ENCODE peak calls at places on chromosomes 2 and 18, in four cellular contexts. One of them, this sample, is unnamed.

GRCh38 chr2:46942143-46942526 is 26.5 kb upstream of the MCFD2 start:
- DNase-seq in GM12878: no peak
- DNase-seq in H1: no peak
- DNase-seq in HepG2: no peak
- DNase-seq in this sample: no peak

GRCh38 chr18:43620936-43621335 is 343.6 kb upstream of the SYT4 start:
- DNase-seq in GM12878: no peak
- DNase-seq in H1: no peak
- DNase-seq in HepG2: peak
- DNase-seq in this sample: peak

GRCh38 chr2:30267161-30267568 is 35.8 kb downstream of the LBH start:
- DNase-seq in H1: no peak
- DNase-seq in GM12878: no peak
- DNase-seq in HepG2: no peak
- DNase-seq in this sample: no peak

GRCh38 chr2:47653036-47653435 is 129.9 kb upstream of the MSH6 start:
- DNase-seq in GM12878: no peak
- DNase-seq in H1: no peak
- DNase-seq in HepG2: no peak
- DNase-seq in this sample: no peak

GRCh38 chr18:46373787-46374186 is 269.6 kb downstream of the HAUS1 start:
- DNase-seq in HepG2: no peak
- DNase-seq in GM12878: no peak
- DNase-seq in H1: no peak
- DNase-seq in this sample: no peak

GRCh38 chr2:169131587-169132512 is 62.5 kb downstream of the DHRS9 start:
- DNase-seq in HepG2: peak
- DNase-seq in GM12878: peak
- DNase-seq in H1: no peak
- DNase-seq in this sample: no peak

GRCh38 chr2:32559136-32559535 is 68.7 kb upstream of the TTC27 start:
- DNase-seq in H1: no peak
- DNase-seq in HepG2: no peak
- DNase-seq in GM12878: no peak
- DNase-seq in this sample: no peak

GRCh38 chr2:229129738-229130371 is 141.2 kb downstream of the PID1 start:
- DNase-seq in H1: no peak
- DNase-seq in GM12878: no peak
- DNase-seq in HepG2: no peak
- DNase-seq in this sample: no peak

GRCh38 chr2:233451950-233452349 is 97.7 kb downstream of the DGKD start:
- DNase-seq in HepG2: no peak
- DNase-seq in H1: no peak
- DNase-seq in GM12878: no peak
- DNase-seq in this sample: no peak

GRCh38 chr2:235406420-235406819 is 87.4 kb upstream of the AGAP1 start:
- DNase-seq in HepG2: no peak
- DNase-seq in H1: no peak
- DNase-seq in GM12878: no peak
- DNase-seq in this sample: no peak
- TF ChIP-seq SUZ12 in HepG2: no peak
- TF ChIP-seq SUZ12 in H1: no peak
- TF ChIP-seq SUZ12 in GM12878: no peak
- TF ChIP-seq SUZ12 in this sample: no peak

GRCh38 chr2:97675714-97676113 is 6.2 kb downstream of the C2orf92 start:
- DNase-seq in GM12878: no peak
- DNase-seq in HepG2: no peak
- DNase-seq in H1: no peak
- DNase-seq in this sample: peak
- H3K9ac ChIP-seq in GM12878: no peak
- H3K9ac ChIP-seq in HepG2: no peak
- H3K9ac ChIP-seq in H1: no peak
- H3K9ac ChIP-seq in this sample: no peak

GRCh38 chr2:176435691-176436215 is 166.5 kb downstream of the MTX2 start:
- DNase-seq in HepG2: no peak
- DNase-seq in H1: no peak
- DNase-seq in GM12878: no peak
- DNase-seq in this sample: no peak
- TF ChIP-seq YY1 in HepG2: no peak
- TF ChIP-seq YY1 in H1: no peak
- TF ChIP-seq YY1 in GM12878: no peak
- TF ChIP-seq YY1 in this sample: no peak

GRCh38 chr2:38427936-38428335 is 50.9 kb upstream of the ATL2 start:
- DNase-seq in H1: no peak
- DNase-seq in GM12878: no peak
- DNase-seq in HepG2: no peak
- DNase-seq in this sample: no peak

GRCh38 chr2:38430603-38431002 is 53.5 kb upstream of the ATL2 start:
- DNase-seq in HepG2: no peak
- DNase-seq in H1: no peak
- DNase-seq in GM12878: no peak
- DNase-seq in this sample: no peak

GRCh38 chr2:38427053-38427452 is 50.0 kb upstream of the ATL2 start:
- DNase-seq in HepG2: no peak
- DNase-seq in H1: no peak
- DNase-seq in GM12878: no peak
- DNase-seq in this sample: no peak

GRCh38 chr2:38430196-38430595 is 53.1 kb upstream of the ATL2 start:
- DNase-seq in H1: no peak
- DNase-seq in HepG2: no peak
- DNase-seq in GM12878: no peak
- DNase-seq in this sample: no peak

DNA sequence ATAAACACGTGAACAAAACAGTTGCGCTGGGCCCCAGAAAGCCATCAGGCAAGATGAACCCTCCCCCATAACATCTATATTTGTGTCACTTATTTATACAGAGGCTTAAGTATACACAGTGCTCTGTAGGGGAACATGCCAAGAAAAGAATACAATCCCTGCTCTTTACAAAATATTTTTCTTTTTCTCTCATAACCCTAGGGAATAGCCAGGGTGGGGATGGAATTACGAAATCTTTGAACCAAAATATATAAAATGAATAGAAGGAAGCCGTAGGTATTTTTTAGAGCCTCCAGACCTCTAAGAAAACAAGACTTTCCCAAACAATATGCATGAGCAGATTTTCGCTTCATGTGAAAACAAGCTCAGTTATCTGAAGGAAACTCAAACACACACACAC is 51.9 kb upstream of the ATL2 start:
- DNase-seq in GM12878: no peak
- DNase-seq in HepG2: no peak
- DNase-seq in H1: no peak
- DNase-seq in this sample: no peak
- TF ChIP-seq SUZ12 in GM12878: no peak
- TF ChIP-seq SUZ12 in HepG2: no peak
- TF ChIP-seq SUZ12 in H1: no peak
- TF ChIP-seq SUZ12 in this sample: no peak

DNA sequence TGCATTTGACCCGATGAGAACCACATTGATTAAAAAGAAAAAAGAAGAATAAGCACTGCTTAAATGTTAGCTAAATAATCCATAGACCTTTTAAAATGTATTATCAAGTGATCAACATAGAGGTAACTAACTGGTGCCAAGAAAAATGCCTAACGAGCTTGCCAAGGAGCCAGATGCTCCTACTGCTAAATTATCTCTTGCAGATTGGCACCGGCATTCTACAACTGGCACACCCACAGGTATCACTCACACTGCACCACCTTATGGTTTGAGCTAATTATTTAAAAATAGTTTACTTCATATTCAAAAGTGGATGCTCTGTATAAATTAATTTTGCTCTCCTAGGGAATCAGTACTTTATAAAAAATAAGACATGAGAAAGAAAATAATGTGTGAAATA is 341.5 kb upstream of the CDH7 start:
- DNase-seq in GM12878: no peak
- DNase-seq in HepG2: no peak
- DNase-seq in H1: no peak
- DNase-seq in this sample: no peak
- H3K9ac ChIP-seq in GM12878: no peak
- H3K9ac ChIP-seq in HepG2: no peak
- H3K9ac ChIP-seq in H1: no peak
- H3K9ac ChIP-seq in this sample: no peak

GRCh38 chr2:235966932-235967331 is 201.3 kb downstream of the GBX2 start:
- DNase-seq in HepG2: no peak
- DNase-seq in H1: no peak
- DNase-seq in GM12878: no peak
- DNase-seq in this sample: no peak
- TF ChIP-seq YY1 in HepG2: no peak
- TF ChIP-seq YY1 in H1: no peak
- TF ChIP-seq YY1 in GM12878: no peak
- TF ChIP-seq YY1 in this sample: no peak

DNA sequence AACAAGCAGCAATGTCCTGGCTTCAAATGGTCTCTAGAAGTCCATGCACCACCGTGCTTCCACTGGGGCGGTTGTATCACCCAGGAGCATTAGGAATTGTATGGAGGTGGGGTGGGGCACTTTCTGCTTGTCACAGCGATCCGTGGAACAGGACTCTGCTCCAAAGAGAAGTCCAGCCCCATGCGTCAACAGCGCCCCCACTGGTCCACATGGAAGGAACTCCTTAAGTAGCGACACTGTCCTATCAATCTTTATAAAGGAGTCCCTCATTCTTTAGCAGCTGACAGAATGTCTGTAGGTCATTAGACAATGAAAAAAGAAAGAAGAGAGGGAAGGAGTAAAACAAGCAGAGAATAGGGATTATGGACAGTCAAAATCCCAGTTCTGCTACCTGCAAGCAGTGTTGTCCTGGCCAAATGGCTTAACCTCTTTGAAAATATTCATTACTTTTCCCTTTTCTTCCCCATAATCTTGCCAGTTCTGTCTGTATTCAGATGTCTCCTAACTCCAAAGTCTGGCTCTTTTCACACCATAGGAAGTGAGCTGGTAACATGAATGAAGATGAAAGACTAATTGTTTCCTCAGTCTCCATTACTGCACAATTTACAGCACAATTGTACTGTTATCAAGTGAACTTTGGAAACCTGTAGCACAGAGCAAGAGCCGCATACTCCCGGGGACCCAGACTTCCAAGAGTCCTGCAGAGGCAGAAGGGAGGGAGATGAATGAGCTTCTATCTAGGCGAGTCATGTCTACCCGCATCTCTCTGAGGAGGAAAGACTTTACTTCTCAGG is 9.9 kb downstream of the NFE2L2 start:
- DNase-seq in GM12878: no peak
- DNase-seq in HepG2: peak
- DNase-seq in H1: peak
- DNase-seq in this sample: peak
- TF ChIP-seq SUZ12 in GM12878: no peak
- TF ChIP-seq SUZ12 in HepG2: no peak
- TF ChIP-seq SUZ12 in H1: no peak
- TF ChIP-seq SUZ12 in this sample: no peak

GRCh38 chr2:109125595-109126500 is 3.2 kb upstream of the SH3RF3 start:
- DNase-seq in HepG2: peak
- DNase-seq in H1: no peak
- DNase-seq in GM12878: no peak
- DNase-seq in this sample: no peak

GRCh38 chr2:109124982-109125594 is 3.9 kb upstream of the SH3RF3 start:
- DNase-seq in HepG2: no peak
- DNase-seq in H1: no peak
- DNase-seq in GM12878: no peak
- DNase-seq in this sample: no peak

GRCh38 chr2:109126501-109126860 is 2.5 kb upstream of the SH3RF3 start:
- DNase-seq in HepG2: no peak
- DNase-seq in GM12878: no peak
- DNase-seq in H1: no peak
- DNase-seq in this sample: no peak

GRCh38 chr2:109120166-109120565 is 8.8 kb upstream of the SH3RF3 start:
- DNase-seq in HepG2: no peak
- DNase-seq in GM12878: no peak
- DNase-seq in H1: no peak
- DNase-seq in this sample: no peak

GRCh38 chr2:109123586-109124201 is 5.3 kb upstream of the SH3RF3 start:
- DNase-seq in H1: no peak
- DNase-seq in HepG2: no peak
- DNase-seq in GM12878: no peak
- DNase-seq in this sample: no peak
- H3K9ac ChIP-seq in H1: no peak
- H3K9ac ChIP-seq in HepG2: no peak
- H3K9ac ChIP-seq in GM12878: no peak
- H3K9ac ChIP-seq in this sample: no peak

GRCh38 chr2:177806025-177806424 is 266.6 kb downstream of the PDE11A start:
- DNase-seq in GM12878: no peak
- DNase-seq in H1: no peak
- DNase-seq in HepG2: no peak
- DNase-seq in this sample: no peak
- TF ChIP-seq YY1 in GM12878: no peak
- TF ChIP-seq YY1 in H1: no peak
- TF ChIP-seq YY1 in HepG2: no peak
- TF ChIP-seq YY1 in this sample: no peak

This sample was measured in NT2/D1.